ENCODE peak calls at places on chromosomes 3 and 15, in seven cellular contexts. W is activated CD4-positive, alpha-beta T cell treated with anti-CD3 and anti-CD28 coated beads, Interleukin-2, amount 10 ng/mL, durations not matched to agents 24 days and 14 days; K is effector CD4-positive, alpha-beta T cell; L is epithelial cell of esophagus; S is cardiac fibroblast; C is heart right ventricle; O is ELR. R is an unnamed sample.

GRCh38 chr3:170421147-170421641 is 2.5 kb downstream of the CLDN11 start:
- DNase-seq in W (no peak), K (no peak), L (no peak), S (peak), C (peak), O (no peak), R (no peak)

GRCh38 chr3:5811051-5811450 is 623.5 kb downstream of the EDEM1 start:
- DNase-seq in W (no peak), K (no peak), L (no peak), S (no peak), C (no peak), O (no peak), R (no peak)

GRCh38 chr3:86929046-86929445 is 61.9 kb downstream of the VGLL3 start:
- DNase-seq in W (no peak), K (no peak), L (peak), S (no peak), C (no peak), O (peak), R (peak)

GRCh38 chr3:23161308-23161707 is 41.8 kb upstream of the UBE2E2 start:
- DNase-seq in W (no peak), K (no peak), L (no peak), S (peak), C (no peak), O (peak), R (no peak)

GRCh38 chr15:45376300-45376928 is 1.9 kb downstream of the GATM start:
- DNase-seq in W (no peak), K (no peak), L (no peak), S (no peak), C (no peak), O (no peak), R (no peak)

GRCh38 chr3:189340680-189341460 is 169.1 kb downstream of the TPRG1 start:
- DNase-seq in W (no peak), K (no peak), L (no peak), S (no peak), C (no peak), O (peak), R (no peak)

GRCh38 chr15:61169904-61170695 is 59.0 kb downstream of the RORA start:
- DNase-seq in W (peak), K (no peak), L (no peak), S (no peak), C (no peak), O (no peak), R (no peak)

GRCh38 chr15:88708256-88709054 is 69.6 kb downstream of the ISG20 start:
- DNase-seq in W (no peak), K (no peak), L (peak), S (peak), C (no peak), O (peak), R (no peak)

GRCh38 chr3:183270344-183270743 is 17.3 kb downstream of the B3GNT5 start:
- DNase-seq in W (no peak), K (no peak), L (no peak), S (no peak), C (no peak), O (no peak), R (no peak)

GRCh38 chr3:129001817-129002572 is 891 bp downstream of the EFCC1 start:
- DNase-seq in W (peak), K (no peak), L (peak), S (no peak), C (no peak), O (peak), R (no peak)

GRCh38 chr3:115857518-115858136 is 234.3 kb downstream of the GAP43 start:
- DNase-seq in W (no peak), K (no peak), L (peak), S (no peak), C (no peak), O (no peak), R (peak)

GRCh38 chr3:25971736-25972135 is 181.8 kb downstream of the OXSM start:
- DNase-seq in W (no peak), K (no peak), L (no peak), S (no peak), C (no peak), O (no peak), R (no peak)

GRCh38 chr3:150721285-150722130 is 17.8 kb upstream of the ERICH6 start:
- DNase-seq in W (peak), K (no peak), L (peak), S (peak), C (no peak), O (peak), R (peak)

GRCh38 chr3:77134801-77135200 is 94.9 kb downstream of the ROBO2 start:
- DNase-seq in W (no peak), K (no peak), L (no peak), S (no peak), C (no peak), O (no peak), R (no peak)

GRCh38 chr3:36393563-36393962 is 13.3 kb downstream of the STAC start:
- DNase-seq in W (no peak), K (no peak), L (no peak), S (peak), C (no peak), O (no peak), R (no peak)

GRCh38 chr3:136195258-136196063 is 674 bp downstream of the MSL2 start:
- DNase-seq in W (peak), K (peak), L (peak), S (peak), C (peak), O (peak), R (peak)

GRCh38 chr15:54046093-54046492 is 67.9 kb downstream of the UNC13C start:
- DNase-seq in W (no peak), K (no peak), L (peak), S (no peak), C (no peak), O (no peak), R (no peak)

GRCh38 chr15:66706225-66706732 is 4.2 kb downstream of the SMAD6 start:
- DNase-seq in W (no peak), K (no peak), L (no peak), S (no peak), C (no peak), O (no peak), R (no peak)

GRCh38 chr3:128649264-128649663 is 1.4 kb downstream of the RPN1 start:
- DNase-seq in W (no peak), K (no peak), L (no peak), S (peak), C (no peak), O (peak), R (no peak)

GRCh38 chr3:135636596-135636995 is 328.9 kb upstream of the PPP2R3A start:
- DNase-seq in W (no peak), K (no peak), L (no peak), S (no peak), C (no peak), O (no peak), R (no peak)

GRCh38 chr3:134033315-134033996 is 3.7 kb upstream of the SLCO2A1 start:
- DNase-seq in W (no peak), K (no peak), L (no peak), S (no peak), C (no peak), O (no peak), R (no peak)

GRCh38 chr3:148330486-148330885 is 367.2 kb upstream of the AGTR1 start:
- DNase-seq in W (no peak), K (no peak), L (no peak), S (no peak), C (no peak), O (no peak), R (no peak)

GRCh38 chr3:157776822-157777221 is 273.6 kb upstream of the VEPH1 start:
- DNase-seq in W (no peak), K (no peak), L (no peak), S (no peak), C (no peak), O (no peak), R (no peak)

GRCh38 chr15:64044315-64045105 is 1.8 kb downstream of the DAPK2 start:
- DNase-seq in W (no peak), K (no peak), L (no peak), S (no peak), C (no peak), O (no peak), R (no peak)

GRCh38 chr3:156675744-156676466 is 1.5 kb downstream of the TIPARP start:
- DNase-seq in W (peak), K (peak), L (peak), S (peak), C (peak), O (peak), R (peak)

GRCh38 chr3:71389911-71390573 is 193.5 kb downstream of the FOXP1 start:
- DNase-seq in W (peak), K (no peak), L (peak), S (peak), C (peak), O (no peak), R (no peak)

GRCh38 chr15:69807752-69808151 is 290.0 kb downstream of the TLE3 start:
- DNase-seq in W (no peak), K (no peak), L (no peak), S (peak), C (no peak), O (peak), R (no peak)

GRCh38 chr3:189049458-189050231 is 122.1 kb upstream of the TPRG1 start:
- DNase-seq in W (peak), K (peak), L (no peak), S (peak), C (no peak), O (peak), R (no peak)

GRCh38 chr3:6861331-6861988 is 545 bp downstream of the GRM7 start:
- DNase-seq in W (no peak), K (no peak), L (no peak), S (no peak), C (no peak), O (no peak), R (no peak)

GRCh38 chr3:151800449-151800848 is 13.5 kb upstream of the AADAC start:
- DNase-seq in W (no peak), K (no peak), L (no peak), S (no peak), C (no peak), O (no peak), R (no peak)

GRCh38 chr3:46856576-46857471 is 6.4 kb downstream of the MYL3 start:
- DNase-seq in W (no peak), K (no peak), L (no peak), S (no peak), C (peak), O (no peak), R (no peak)

R was measured in NCI-H1694 treated with DMSO at 0.1 percent for 48 hours.